ENCODE peak calls at places on chromosomes 3 and 15, in ten cellular contexts. C, M, Z, E, F, U, G, B, K and L are unnamed samples.

GRCh38 chr3:25780618-25781017 is 2.6 kb downstream of the NGLY1 start:
- DNase-seq in C (no peak), M (no peak), Z (no peak), E (no peak), F (no peak), U (no peak), G (no peak), B (no peak), K (no peak), L (no peak)

GRCh38 chr15:77516076-77516475 is 95.4 kb downstream of the HMG20A start:
- DNase-seq in C (no peak), M (no peak), Z (no peak), E (no peak), F (no peak), U (no peak), G (no peak), B (no peak), K (no peak), L (no peak)

GRCh38 chr3:69059688-69060087 is 7.6 kb upstream of the TMF1 start:
- DNase-seq in C (no peak), M (no peak), Z (no peak), E (no peak), F (no peak), U (no peak), G (no peak), B (no peak), K (no peak), L (no peak)

GRCh38 chr15:36601497-36601932 is 22.1 kb downstream of the CDIN1 start:
- DNase-seq in C (no peak), M (no peak), Z (no peak), E (no peak), F (peak; percentile 93), U (peak; percentile 58), G (no peak), B (no peak), K (no peak), L (peak; percentile 97)

GRCh38 chr3:171168086-171168485 is 141.6 kb upstream of the SLC2A2 start:
- DNase-seq in C (no peak), M (no peak), Z (peak; percentile 60), E (no peak), F (peak; percentile 53), U (peak; percentile 45), G (no peak), B (no peak), K (no peak), L (peak; percentile 44)

GRCh38 chr3:10041034-10041433 is 14.8 kb downstream of the FANCD2 start:
- DNase-seq in C (no peak), M (no peak), Z (no peak), E (no peak), F (no peak), U (no peak), G (no peak), B (no peak), K (no peak), L (no peak)

GRCh38 chr3:122916084-122916483 is 111.5 kb downstream of the SEMA5B start:
- DNase-seq in C (no peak), M (no peak), Z (no peak), E (no peak), F (no peak), U (no peak), G (no peak), B (no peak), K (no peak), L (no peak)

GRCh38 chr3:45890405-45890804 is 4.1 kb downstream of the CCR9 start:
- DNase-seq in C (peak; percentile 54), M (no peak), Z (peak; percentile 33), E (no peak), F (peak; percentile 8), U (peak; percentile 42), G (no peak), B (no peak), K (no peak), L (no peak)

GRCh38 chr3:13179181-13179580 is 106.0 kb upstream of the IQSEC1 start:
- DNase-seq in C (no peak), M (no peak), Z (no peak), E (no peak), F (no peak), U (no peak), G (no peak), B (no peak), K (no peak), L (no peak)

GRCh38 chr3:160808838-160809237 is 52.8 kb downstream of the PPM1L start:
- DNase-seq in C (no peak), M (no peak), Z (no peak), E (no peak), F (no peak), U (no peak), G (no peak), B (no peak), K (no peak), L (no peak)

GRCh38 chr15:76196286-76196948 is 114.9 kb downstream of the ETFA start:
- DNase-seq in C (no peak), M (no peak), Z (no peak), E (no peak), F (peak; percentile 93), U (peak; percentile 90), G (no peak), B (peak; percentile 56), K (no peak), L (peak; percentile 85)

GRCh38 chr3:182914341-182914740 is 66.0 kb downstream of the DCUN1D1 start:
- DNase-seq in C (no peak), M (no peak), Z (no peak), E (no peak), F (peak; percentile 51), U (no peak), G (no peak), B (no peak), K (no peak), L (no peak)

GRCh38 chr3:55659023-55659355 is 171.9 kb upstream of the WNT5A start:
- DNase-seq in C (no peak), M (no peak), Z (no peak), E (no peak), F (no peak), U (no peak), G (no peak), B (no peak), K (no peak), L (no peak)

GRCh38 chr3:172776049-172776717 is 25.7 kb downstream of the ECT2 start:
- DNase-seq in C (no peak), M (no peak), Z (no peak), E (no peak), F (peak; percentile 10), U (no peak), G (no peak), B (no peak), K (no peak), L (peak; percentile 30)

GRCh38 chr15:66827698-66828055 is 125.6 kb downstream of the SMAD6 start:
- DNase-seq in C (no peak), M (no peak), Z (no peak), E (no peak), F (no peak), U (no peak), G (no peak), B (no peak), K (no peak), L (no peak)

GRCh38 chr3:174126990-174127758 is 729.6 kb downstream of the NLGN1 start:
- DNase-seq in C (no peak), M (no peak), Z (peak; percentile 13), E (no peak), F (peak; percentile 72), U (no peak), G (no peak), B (no peak), K (no peak), L (no peak)

GRCh38 chr3:127373701-127374625 is 86.1 kb upstream of the PRR20G start:
- DNase-seq in C (no peak), M (no peak), Z (no peak), E (no peak), F (peak; percentile 16), U (peak; percentile 35), G (no peak), B (no peak), K (peak; percentile 16), L (peak; percentile 7)

GRCh38 chr3:141100531-141101320 is 49.6 kb downstream of the SPSB4 start:
- DNase-seq in C (no peak), M (no peak), Z (no peak), E (no peak), F (no peak), U (no peak), G (no peak), B (no peak), K (no peak), L (no peak)

GRCh38 chr15:72318408-72318942 is 1.5 kb downstream of the CELF6 start:
- DNase-seq in C (no peak), M (no peak), Z (no peak), E (no peak), F (no peak), U (no peak), G (no peak), B (no peak), K (no peak), L (no peak)

GRCh38 chr3:1346386-1346785 is 253.6 kb downstream of the CNTN6 start:
- DNase-seq in C (no peak), M (no peak), Z (no peak), E (no peak), F (no peak), U (no peak), G (no peak), B (peak; percentile 1), K (no peak), L (no peak)

GRCh38 chr3:123371426-123371825 is 77.5 kb downstream of the ADCY5 start:
- DNase-seq in C (no peak), M (no peak), Z (no peak), E (no peak), F (no peak), U (no peak), G (no peak), B (no peak), K (no peak), L (no peak)